ENCODE peak calls at places on chromosomes 3 and 15, in six cellular contexts. U, G, R, X, W and Q are unnamed samples.

GRCh38 chr3:53577486-53577885 is 83.1 kb downstream of the CACNA1D start:
- DNase-seq in U (no peak), X (no peak), W (no peak), R (no peak), G (no peak), Q (no peak)

GRCh38 chr3:16448691-16449090 is 64.8 kb downstream of the RFTN1 start:
- DNase-seq in R (peak), G (no peak), U (no peak), W (peak), X (peak), Q (no peak)

GRCh38 chr15:49720221-49720620 is 99.4 kb downstream of the DTWD1 start:
- DNase-seq in U (no peak), W (no peak), R (no peak), X (no peak), G (no peak), Q (no peak)

GRCh38 chr3:173617490-173617889 is 219.9 kb downstream of the NLGN1 start:
- DNase-seq in R (no peak), W (peak), X (peak), G (no peak), U (no peak), Q (no peak)

GRCh38 chr15:29568840-29569532 is 253.3 kb downstream of the TJP1 start:
- DNase-seq in G (no peak), W (peak), R (no peak), X (peak), U (peak), Q (no peak)

GRCh38 chr15:75661041-75661778 is 13.5 kb downstream of the SNX33 start:
- DNase-seq in X (peak), G (peak), U (peak), W (peak), R (peak), Q (no peak)

GRCh38 chr3:30355622-30356021 is 250.8 kb upstream of the TGFBR2 start:
- DNase-seq in R (no peak), G (no peak), W (no peak), X (no peak), U (no peak), Q (no peak)

GRCh38 chr15:61910839-61911369 is 149.3 kb downstream of the VPS13C start:
- DNase-seq in U (no peak), G (no peak), W (no peak), R (no peak), X (no peak), Q (no peak)

GRCh38 chr3:119973276-119973675 is 121.0 kb downstream of the GSK3B start:
- DNase-seq in U (no peak), G (peak), W (no peak), R (no peak), X (no peak), Q (no peak)

GRCh38 chr3:147630921-147631320 is 221.8 kb downstream of the ZIC1 start:
- DNase-seq in X (no peak), U (no peak), R (no peak), W (no peak), G (no peak), Q (no peak)

GRCh38 chr15:68348064-68348463 is 70.5 kb downstream of the FEM1B start:
- DNase-seq in R (no peak), G (no peak), X (no peak), U (no peak), W (no peak), Q (no peak)

GRCh38 chr3:129473067-129473765 is 33.2 kb downstream of the IFT122 start:
- DNase-seq in R (no peak), X (no peak), W (no peak), U (no peak), G (no peak), Q (no peak)

GRCh38 chr15:25179673-25180511 is 225.1 kb downstream of the SNRPN start:
- DNase-seq in U (no peak), W (no peak), G (no peak), R (no peak), X (peak), Q (no peak)

GRCh38 chr3:84547971-84548970 is 410.5 kb upstream of the CADM2 start:
- DNase-seq in X (no peak), G (peak), R (no peak), U (peak), W (peak), Q (no peak)

GRCh38 chr3:184608209-184608608 is 46.6 kb downstream of the EPHB3 start:
- DNase-seq in W (no peak), X (no peak), G (no peak), U (no peak), R (no peak), Q (peak)

GRCh38 chr3:107661447-107662108 is 138.8 kb downstream of the BBX start:
- DNase-seq in G (no peak), R (no peak), W (no peak), U (no peak), X (no peak), Q (no peak)

GRCh38 chr15:73624530-73624929 is 8.7 kb downstream of the NPTN start:
- DNase-seq in W (no peak), R (no peak), U (no peak), G (no peak), X (no peak), Q (no peak)

GRCh38 chr3:152270145-152270870 is 1.6 kb downstream of the MBNL1 start:
- DNase-seq in R (no peak), X (no peak), G (no peak), W (no peak), U (peak), Q (no peak)

GRCh38 chr3:72887723-72888545 is at the start of gene GXYLT2:
- DNase-seq in G (peak), W (peak), U (no peak), X (peak), R (peak), Q (peak)

GRCh38 chr15:64067564-64068030 is 21.3 kb upstream of the DAPK2 start:
- DNase-seq in W (peak), X (peak), R (no peak), G (peak), U (peak), Q (peak)

GRCh38 chr3:9957214-9957613 is 5.0 kb upstream of the PRRT3 start:
- DNase-seq in G (no peak), R (no peak), U (no peak), W (no peak), X (no peak), Q (no peak)

GRCh38 chr15:61157933-61158332 is 71.2 kb downstream of the RORA start:
- DNase-seq in G (no peak), U (no peak), X (peak), W (peak), R (no peak), Q (no peak)

GRCh38 chr15:29242466-29243242 is 27.0 kb downstream of the NSMCE3 start:
- DNase-seq in X (no peak), R (no peak), U (no peak), W (peak), G (no peak), Q (no peak)

GRCh38 chr3:72123908-72124441 is 339.0 kb upstream of the PROK2 start:
- DNase-seq in G (peak), X (peak), W (peak), R (peak), U (peak), Q (no peak)

GRCh38 chr3:53740946-53741345 is 105.3 kb downstream of the CHDH start:
- DNase-seq in U (no peak), G (no peak), X (no peak), R (no peak), W (no peak), Q (no peak)

GRCh38 chr3:13318626-13319470 is 101.3 kb downstream of the NUP210 start:
- DNase-seq in U (no peak), X (no peak), R (no peak), G (no peak), W (no peak), Q (no peak)

GRCh38 chr3:149830902-149831301 is 17.9 kb downstream of the RNF13 start:
- DNase-seq in X (no peak), R (no peak), W (no peak), U (no peak), G (no peak), Q (no peak)

GRCh38 chr3:149833241-149833640 is 20.2 kb downstream of the RNF13 start:
- DNase-seq in W (no peak), G (no peak), U (no peak), X (no peak), R (no peak), Q (no peak)

GRCh38 chr3:149832086-149832485 is 19.1 kb downstream of the RNF13 start:
- DNase-seq in G (no peak), W (no peak), X (no peak), R (no peak), U (no peak), Q (no peak)

GRCh38 chr3:149828390-149828789 is 15.4 kb downstream of the RNF13 start:
- DNase-seq in R (no peak), G (no peak), W (no peak), X (no peak), U (no peak), Q (no peak)

DNA sequence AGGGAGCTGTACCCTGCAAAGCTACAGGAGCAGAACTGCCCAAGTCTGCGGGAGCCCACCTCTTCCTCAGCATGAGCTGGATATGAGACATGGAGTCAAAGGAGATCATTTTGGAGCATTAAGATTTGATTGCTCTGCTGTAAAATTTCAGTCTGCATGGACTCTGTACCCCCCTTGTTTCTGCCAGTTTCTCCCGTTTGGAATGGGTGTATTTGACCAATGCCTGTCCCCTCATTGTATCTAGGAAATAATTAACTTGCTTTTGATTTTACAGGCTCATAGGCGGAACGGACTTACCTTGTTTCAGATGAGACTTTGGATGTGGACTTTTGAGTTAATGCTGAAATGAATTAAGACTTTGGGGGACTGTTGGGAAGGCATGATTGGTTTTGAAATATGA is 18.3 kb downstream of the RNF13 start:
- DNase-seq in W (no peak), X (no peak), U (no peak), G (no peak), R (no peak), Q (no peak)
- H3K27ac ChIP-seq in W (no peak), X (no peak), U (no peak), G (no peak), R (no peak), Q (no peak)

GRCh38 chr3:162776137-162776536 is 1279.5 kb downstream of the OTOL1 start:
- DNase-seq in X (no peak), R (no peak), U (no peak), G (no peak), W (no peak), Q (no peak)
- H3K4me3 ChIP-seq in X (no peak), R (no peak), U (no peak), G (no peak), W (no peak), Q (no peak)

GRCh38 chr3:32839714-32840085 is 21.9 kb downstream of the TRIM71 start:
- DNase-seq in U (no peak), X (no peak), W (no peak), R (no peak), G (no peak), Q (no peak)
- H3K27ac ChIP-seq in U (no peak), X (no peak), W (no peak), R (no peak), G (no peak), Q (no peak)

GRCh38 chr3:190909908-190910307 is 47.4 kb upstream of the GMNC start:
- DNase-seq in U (no peak), X (no peak), R (no peak), G (no peak), W (no peak), Q (no peak)

GRCh38 chr3:190911382-190911781 is 48.9 kb upstream of the GMNC start:
- DNase-seq in R (no peak), U (no peak), X (no peak), G (no peak), W (no peak), Q (no peak)

DNA sequence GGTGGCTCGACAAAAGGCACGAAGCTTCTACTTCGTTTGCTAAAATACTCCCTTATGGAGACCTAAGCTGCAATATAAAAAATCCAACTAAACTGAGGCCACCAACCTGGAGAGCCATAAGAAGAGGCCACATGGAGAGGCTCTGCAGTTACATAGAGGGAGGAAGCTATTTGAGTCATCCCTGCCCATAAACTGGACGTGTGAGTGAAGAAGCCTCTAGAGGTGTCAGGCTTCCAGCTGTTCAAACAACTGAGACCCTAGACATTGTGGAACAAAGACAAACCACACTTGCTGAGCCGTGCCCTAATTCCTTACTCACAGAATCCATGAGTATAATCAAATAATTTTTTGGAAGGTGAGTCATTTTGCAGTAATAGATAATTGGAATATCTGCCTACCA is 50.2 kb upstream of the GMNC start:
- DNase-seq in R (no peak), G (no peak), W (no peak), U (no peak), X (no peak), Q (no peak)
- H3K4me3 ChIP-seq in R (no peak), G (no peak), W (no peak), U (no peak), X (no peak), Q (no peak)

DNA sequence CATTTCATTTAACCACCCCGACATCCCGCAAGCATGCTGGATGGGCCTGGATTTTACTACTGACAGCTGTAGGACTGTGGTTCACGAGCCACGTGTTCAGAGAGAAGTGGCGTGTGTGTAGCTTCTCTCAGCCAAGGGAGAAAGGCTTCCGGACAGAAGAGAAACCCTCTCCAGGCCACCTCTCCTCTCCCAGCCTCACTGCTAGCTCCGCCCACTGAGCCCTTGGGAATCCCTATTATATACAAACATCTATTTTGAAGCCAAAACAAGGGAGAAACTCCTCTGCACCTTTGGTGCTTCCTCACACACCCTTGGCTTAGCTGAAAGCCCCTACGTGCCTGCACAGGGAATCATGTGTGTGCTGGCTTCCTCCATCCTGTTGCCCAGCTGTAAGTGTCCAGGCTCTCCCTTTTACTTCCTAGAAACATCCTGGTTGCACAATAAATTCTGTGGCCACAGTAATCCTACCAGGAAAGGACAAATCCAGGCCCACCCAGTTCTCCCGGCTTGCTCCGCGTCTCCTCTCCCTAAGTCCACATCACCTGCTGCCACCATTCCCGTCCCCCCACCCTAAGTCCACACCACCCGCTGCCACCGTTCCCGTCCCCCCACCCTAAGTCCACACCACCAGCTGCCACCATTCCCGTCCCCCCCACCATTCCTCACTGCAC is 30.5 kb downstream of the PCSK6 start:
- DNase-seq in W (peak), X (no peak), R (no peak), G (no peak), U (no peak), Q (no peak)
- H3K27ac ChIP-seq in W (peak), X (peak), R (no peak), G (no peak), U (peak), Q (no peak)

DNA sequence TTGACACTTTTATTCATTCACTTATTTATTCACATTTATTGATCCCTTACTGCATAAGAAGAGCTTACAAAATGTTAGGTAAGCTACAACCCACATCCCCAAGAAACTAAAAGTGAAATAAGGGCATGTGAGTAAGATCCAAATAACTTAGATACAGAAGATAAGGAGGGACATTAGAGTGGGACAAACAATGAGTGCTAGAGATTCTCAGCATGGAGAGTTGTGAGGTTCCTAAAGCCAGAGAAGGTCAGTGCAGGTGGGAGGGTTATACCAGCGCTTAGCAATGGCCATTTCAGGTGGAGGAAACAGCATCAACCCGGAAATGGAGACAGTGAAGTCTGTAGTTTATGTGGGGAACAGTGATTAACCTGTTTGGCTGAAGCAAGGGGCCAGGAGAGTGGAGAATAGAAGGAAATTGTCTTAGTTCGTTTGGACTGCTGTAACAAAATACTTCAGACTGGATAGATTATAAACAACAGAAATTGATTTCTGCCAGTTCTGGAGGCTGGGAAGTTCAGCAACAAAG is 25.5 kb upstream of the PCOLCE2 start:
- DNase-seq in R (no peak), X (no peak), W (no peak), G (no peak), U (no peak), Q (no peak)
- H3K4me3 ChIP-seq in R (no peak), X (no peak), W (no peak), G (no peak), U (no peak), Q (no peak)